ENCODE peak calls at places on chromosomes 2 and 18, in seven cellular contexts. N is Right ventricle myocardium superior, E is NCI-H345, U is RKO, M is non-pigmented ciliary epithelial cell, Z is fibroblast of gingiva, X is dermis blood vessel endothelial cell. V is an unnamed sample.

GRCh38 chr2:195596840-195597239 is 60.2 kb upstream of the SLC39A10 start:
- DNase-seq in N (no peak), E (no peak), U (no peak), M (no peak), Z (no peak), X (no peak), V (peak)

GRCh38 chr2:24521162-24521857 is 30.3 kb downstream of the NCOA1 start:
- DNase-seq in N (no peak), E (no peak), U (no peak), M (no peak), Z (no peak), X (no peak), V (no peak)

GRCh38 chr18:9569178-9569577 is 45.2 kb downstream of the PPP4R1 start:
- DNase-seq in N (no peak), E (no peak), U (no peak), M (no peak), Z (no peak), X (no peak), V (no peak)

GRCh38 chr2:177397501-177398289 is 5.1 kb downstream of the AGPS start:
- DNase-seq in N (no peak), E (no peak), U (peak), M (peak), Z (peak), X (peak), V (peak)

GRCh38 chr2:73979021-73979420 is 5.7 kb upstream of the TET3 start:
- DNase-seq in N (no peak), E (no peak), U (no peak), M (no peak), Z (no peak), X (peak), V (no peak)

GRCh38 chr2:158131483-158131912 is 29.8 kb downstream of the UPP2 start:
- DNase-seq in N (no peak), E (no peak), U (no peak), M (no peak), Z (no peak), X (no peak), V (no peak)

GRCh38 chr2:210198326-210198725 is 26.9 kb downstream of the ACADL start:
- DNase-seq in N (no peak), E (no peak), U (peak), M (no peak), Z (no peak), X (peak), V (peak)

GRCh38 chr18:829432-829831 is 17.4 kb upstream of the YES1 start:
- DNase-seq in N (no peak), E (no peak), U (no peak), M (no peak), Z (no peak), X (no peak), V (no peak)

GRCh38 chr2:162579169-162579568 is 235.2 kb downstream of the GCA start:
- DNase-seq in N (no peak), E (no peak), U (no peak), M (no peak), Z (no peak), X (no peak), V (no peak)

GRCh38 chr2:186256540-186256939 is 229.5 kb upstream of the ZC3H15 start:
- DNase-seq in N (no peak), E (peak), U (peak), M (no peak), Z (peak), X (peak), V (peak)

GRCh38 chr2:179857236-179857635 is 4.2 kb downstream of the ZNF385B start:
- DNase-seq in N (no peak), E (no peak), U (no peak), M (no peak), Z (no peak), X (no peak), V (no peak)

GRCh38 chr2:27175330-27175729 is 26.5 kb downstream of the TCF23 start:
- DNase-seq in N (no peak), E (no peak), U (no peak), M (no peak), Z (peak), X (no peak), V (peak)

GRCh38 chr2:112150447-112150846 is 12.3 kb downstream of the FBLN7 start:
- DNase-seq in N (no peak), E (no peak), U (no peak), M (peak), Z (peak), X (peak), V (peak)

GRCh38 chr18:2537281-2537680 is 34.0 kb downstream of the METTL4 start:
- DNase-seq in N (no peak), E (no peak), U (no peak), M (no peak), Z (no peak), X (no peak), V (no peak)

GRCh38 chr2:1620081-1620480 is 124.2 kb downstream of the PXDN start:
- DNase-seq in N (no peak), E (no peak), U (no peak), M (no peak), Z (no peak), X (no peak), V (no peak)